ENCODE peak calls at places on chromosomes 2 and 18, in six cellular contexts. One of them, this sample, is unnamed.

GRCh38 chr2:158973511-158973956 is 5.1 kb downstream of the TANC1 start:
- DNase-seq in glomerular endothelial cell: no peak
- DNase-seq in AML-193: no peak
- DNase-seq in cardiac septum: no peak
- DNase-seq in fibroblast of the conjunctiva: no peak
- DNase-seq in HT-29: peak; percentile 57
- DNase-seq in this sample: no peak

GRCh38 chr2:137963535-137964065 is 673 bp upstream of the HNMT start:
- DNase-seq in fibroblast of the conjunctiva: no peak
- DNase-seq in cardiac septum: no peak
- DNase-seq in AML-193: no peak
- DNase-seq in HT-29: no peak
- DNase-seq in glomerular endothelial cell: no peak
- DNase-seq in this sample: no peak

GRCh38 chr2:76008001-76008702 is 297.4 kb upstream of the GCFC2 start:
- DNase-seq in glomerular endothelial cell: no peak
- DNase-seq in AML-193: no peak
- DNase-seq in fibroblast of the conjunctiva: no peak
- DNase-seq in HT-29: peak; percentile 37
- DNase-seq in cardiac septum: no peak
- DNase-seq in this sample: no peak

GRCh38 chr2:25684577-25684976 is 11.2 kb upstream of the DTNB start:
- DNase-seq in fibroblast of the conjunctiva: no peak
- DNase-seq in cardiac septum: no peak
- DNase-seq in HT-29: no peak
- DNase-seq in glomerular endothelial cell: no peak
- DNase-seq in AML-193: no peak
- DNase-seq in this sample: no peak

GRCh38 chr2:7835693-7836680 is 845.9 kb upstream of the ID2 start:
- DNase-seq in fibroblast of the conjunctiva: no peak
- DNase-seq in AML-193: no peak
- DNase-seq in HT-29: no peak
- DNase-seq in glomerular endothelial cell: no peak
- DNase-seq in cardiac septum: no peak
- DNase-seq in this sample: peak; percentile 16

GRCh38 chr2:234823877-234824376 is 127.9 kb upstream of the SH3BP4 start:
- DNase-seq in cardiac septum: no peak
- DNase-seq in AML-193: no peak
- DNase-seq in glomerular endothelial cell: peak; percentile 85
- DNase-seq in fibroblast of the conjunctiva: peak; percentile 81
- DNase-seq in HT-29: peak; percentile 73
- DNase-seq in this sample: no peak

GRCh38 chr2:600542-601386 is 76.4 kb downstream of the TMEM18 start:
- DNase-seq in HT-29: no peak
- DNase-seq in AML-193: no peak
- DNase-seq in cardiac septum: peak; percentile 73
- DNase-seq in fibroblast of the conjunctiva: no peak
- DNase-seq in glomerular endothelial cell: no peak
- DNase-seq in this sample: no peak

GRCh38 chr18:13416208-13416607 is 197.6 kb downstream of the LDLRAD4 start:
- DNase-seq in HT-29: no peak
- DNase-seq in AML-193: no peak
- DNase-seq in fibroblast of the conjunctiva: no peak
- DNase-seq in cardiac septum: no peak
- DNase-seq in glomerular endothelial cell: no peak
- DNase-seq in this sample: no peak

GRCh38 chr18:48151421-48152095 is 221.1 kb upstream of the SMAD2 start:
- DNase-seq in HT-29: peak; percentile 40
- DNase-seq in glomerular endothelial cell: no peak
- DNase-seq in fibroblast of the conjunctiva: no peak
- DNase-seq in AML-193: no peak
- DNase-seq in cardiac septum: no peak
- DNase-seq in this sample: no peak

GRCh38 chr2:70936165-70936978 is 672 bp downstream of the ATP6V1B1 start:
- DNase-seq in glomerular endothelial cell: no peak
- DNase-seq in AML-193: no peak
- DNase-seq in fibroblast of the conjunctiva: no peak
- DNase-seq in HT-29: peak; percentile 29
- DNase-seq in cardiac septum: peak; percentile 62
- DNase-seq in this sample: no peak

GRCh38 chr18:45127395-45127794 is 446.7 kb downstream of the SETBP1 start:
- DNase-seq in fibroblast of the conjunctiva: no peak
- DNase-seq in cardiac septum: no peak
- DNase-seq in glomerular endothelial cell: no peak
- DNase-seq in AML-193: no peak
- DNase-seq in HT-29: no peak
- DNase-seq in this sample: no peak

GRCh38 chr18:5197032-5197434 is at the start of gene AKAIN1:
- DNase-seq in glomerular endothelial cell: no peak
- DNase-seq in AML-193: no peak
- DNase-seq in cardiac septum: no peak
- DNase-seq in HT-29: no peak
- DNase-seq in fibroblast of the conjunctiva: peak; percentile 1
- DNase-seq in this sample: no peak

GRCh38 chr2:121334581-121335293 is 49.7 kb upstream of the TFCP2L1 start:
- DNase-seq in glomerular endothelial cell: no peak
- DNase-seq in AML-193: no peak
- DNase-seq in cardiac septum: peak; percentile 59
- DNase-seq in HT-29: peak; percentile 14
- DNase-seq in fibroblast of the conjunctiva: no peak
- DNase-seq in this sample: no peak

GRCh38 chr2:86808315-86809161 is 17.8 kb upstream of the CD8A start:
- DNase-seq in fibroblast of the conjunctiva: peak; percentile 63
- DNase-seq in HT-29: peak; percentile 91
- DNase-seq in cardiac septum: peak; percentile 94
- DNase-seq in AML-193: peak; percentile 60
- DNase-seq in glomerular endothelial cell: peak; percentile 20
- DNase-seq in this sample: peak; percentile 92

GRCh38 chr2:64052468-64053241 is 33.4 kb upstream of the VPS54 start:
- DNase-seq in HT-29: no peak
- DNase-seq in glomerular endothelial cell: peak; percentile 78
- DNase-seq in AML-193: peak; percentile 9
- DNase-seq in fibroblast of the conjunctiva: no peak
- DNase-seq in cardiac septum: no peak
- DNase-seq in this sample: no peak

GRCh38 chr2:25333981-25334380 is 7.7 kb downstream of the DNMT3A start:
- DNase-seq in AML-193: no peak
- DNase-seq in HT-29: no peak
- DNase-seq in glomerular endothelial cell: no peak
- DNase-seq in cardiac septum: no peak
- DNase-seq in fibroblast of the conjunctiva: no peak
- DNase-seq in this sample: no peak

GRCh38 chr2:146927080-146927714 is 917.6 kb upstream of the ACVR2A start:
- DNase-seq in HT-29: peak; percentile 84
- DNase-seq in glomerular endothelial cell: no peak
- DNase-seq in cardiac septum: no peak
- DNase-seq in AML-193: no peak
- DNase-seq in fibroblast of the conjunctiva: peak; percentile 67
- DNase-seq in this sample: no peak

GRCh38 chr2:143717053-143717452 is 587.8 kb downstream of the ARHGAP15 start:
- DNase-seq in AML-193: no peak
- DNase-seq in fibroblast of the conjunctiva: no peak
- DNase-seq in cardiac septum: no peak
- DNase-seq in glomerular endothelial cell: no peak
- DNase-seq in HT-29: no peak
- DNase-seq in this sample: no peak

GRCh38 chr2:237864940-237865622 is 5.7 kb downstream of the RAMP1 start:
- DNase-seq in glomerular endothelial cell: no peak
- DNase-seq in AML-193: no peak
- DNase-seq in HT-29: peak; percentile 41
- DNase-seq in fibroblast of the conjunctiva: no peak
- DNase-seq in cardiac septum: no peak
- DNase-seq in this sample: no peak

GRCh38 chr2:1874101-1874865 is 130.0 kb upstream of the PXDN start:
- DNase-seq in AML-193: no peak
- DNase-seq in glomerular endothelial cell: no peak
- DNase-seq in HT-29: no peak
- DNase-seq in fibroblast of the conjunctiva: no peak
- DNase-seq in cardiac septum: peak; percentile 55
- DNase-seq in this sample: no peak

GRCh38 chr18:72107647-72108046 is 436.5 kb downstream of the CBLN2 start:
- DNase-seq in glomerular endothelial cell: no peak
- DNase-seq in cardiac septum: no peak
- DNase-seq in HT-29: no peak
- DNase-seq in fibroblast of the conjunctiva: peak; percentile 3
- DNase-seq in AML-193: no peak
- DNase-seq in this sample: no peak

GRCh38 chr2:173231042-173231441 is 123.6 kb upstream of the CDCA7 start:
- DNase-seq in fibroblast of the conjunctiva: no peak
- DNase-seq in cardiac septum: no peak
- DNase-seq in HT-29: peak; percentile 76
- DNase-seq in glomerular endothelial cell: no peak
- DNase-seq in AML-193: no peak
- DNase-seq in this sample: no peak

GRCh38 chr2:160376576-160376975 is 117.0 kb downstream of the RBMS1 start:
- DNase-seq in fibroblast of the conjunctiva: no peak
- DNase-seq in AML-193: no peak
- DNase-seq in cardiac septum: no peak
- DNase-seq in glomerular endothelial cell: no peak
- DNase-seq in HT-29: no peak
- DNase-seq in this sample: no peak

GRCh38 chr2:127526940-127527804 is 883 bp upstream of the IWS1 start:
- DNase-seq in HT-29: peak; percentile 91
- DNase-seq in fibroblast of the conjunctiva: no peak
- DNase-seq in AML-193: peak; percentile 7
- DNase-seq in glomerular endothelial cell: no peak
- DNase-seq in cardiac septum: no peak
- DNase-seq in this sample: peak; percentile 79

GRCh38 chr2:11802782-11803191 is 56.4 kb downstream of the LPIN1 start:
- DNase-seq in HT-29: no peak
- DNase-seq in fibroblast of the conjunctiva: peak; percentile 51
- DNase-seq in cardiac septum: no peak
- DNase-seq in glomerular endothelial cell: no peak
- DNase-seq in AML-193: no peak
- DNase-seq in this sample: no peak

This sample was measured in Kasumi-1.